ENCODE peak calls at places on chromosomes 3 and 15, in four cellular contexts. W is kidney, Z is endodermal cell, S is A549. C is an unnamed sample.
A peak's percentile ranks its signal among the peaks of the same experiment; 100 is the strongest.

GRCh38 chr15:90960316-90961091 is 5.8 kb downstream of the RCCD1 start:
- DNase-seq in W (no peak), Z (no peak), S (no peak), C (no peak)

GRCh38 chr3:86229086-86229774 is 761.7 kb downstream of the VGLL3 start:
- DNase-seq in W (no peak), Z (no peak), S (no peak), C (no peak)

GRCh38 chr3:15634671-15635661 is 33.4 kb downstream of the BTD start:
- DNase-seq in W (peak; percentile 72), Z (no peak), S (no peak), C (no peak)

GRCh38 chr3:48125026-48125704 is 63.1 kb downstream of the CDC25A start:
- DNase-seq in W (no peak), Z (peak; percentile 80), S (no peak), C (no peak)

GRCh38 chr3:31079691-31080090 is 185.2 kb upstream of the GADL1 start:
- DNase-seq in W (no peak), Z (no peak), S (no peak), C (no peak)

GRCh38 chr3:135995766-135996165 is 30.2 kb downstream of the PPP2R3A start:
- DNase-seq in W (no peak), Z (no peak), S (no peak), C (no peak)

GRCh38 chr15:76058714-76059319 is 968 bp upstream of the TMEM266 start:
- DNase-seq in W (no peak), Z (peak; percentile 79), S (peak; percentile 50), C (no peak)

GRCh38 chr15:88897456-88898194 is 2.3 kb upstream of the HAPLN3 start:
- DNase-seq in W (peak; percentile 94), Z (peak; percentile 77), S (peak; percentile 88), C (no peak)

GRCh38 chr3:132290833-132291232 is 26.4 kb upstream of the ACP3 start:
- DNase-seq in W (no peak), Z (no peak), S (no peak), C (no peak)

GRCh38 chr15:74396445-74397238 is 29.2 kb upstream of the CYP11A1 start:
- DNase-seq in W (no peak), Z (peak; percentile 71), S (peak; percentile 61), C (no peak)

GRCh38 chr3:107236661-107237375 is 140.4 kb upstream of the CCDC54 start:
- DNase-seq in W (no peak), Z (no peak), S (no peak), C (no peak)

GRCh38 chr3:57168151-57168550 is 3.0 kb upstream of the IL17RD start:
- DNase-seq in W (no peak), Z (no peak), S (no peak), C (no peak)

GRCh38 chr3:67460841-67461240 is 193.6 kb downstream of the SUCLG2 start:
- DNase-seq in W (no peak), Z (no peak), S (no peak), C (no peak)

GRCh38 chr15:88635343-88635742 is 3.5 kb upstream of the ISG20 start:
- DNase-seq in W (no peak), Z (no peak), S (no peak), C (no peak)

GRCh38 chr3:133113526-133113925 is 75.3 kb downstream of the TMEM108 start:
- DNase-seq in W (no peak), Z (no peak), S (no peak), C (no peak)

GRCh38 chr3:63972196-63972595 is 51.1 kb downstream of the PSMD6 start:
- DNase-seq in W (no peak), Z (no peak), S (no peak), C (no peak)

GRCh38 chr3:82080792-82081191 is 319.3 kb upstream of the GBE1 start:
- DNase-seq in W (no peak), Z (no peak), S (no peak), C (no peak)

GRCh38 chr15:60052796-60053195 is 48.7 kb downstream of the FOXB1 start:
- DNase-seq in W (no peak), Z (no peak), S (no peak), C (no peak)

GRCh38 chr3:155766206-155766605 is 21.3 kb upstream of the PLCH1 start:
- DNase-seq in W (no peak), Z (no peak), S (no peak), C (no peak)

GRCh38 chr15:38745136-38745535 is 180.5 kb upstream of the RASGRP1 start:
- DNase-seq in W (no peak), Z (no peak), S (no peak), C (no peak)

GRCh38 chr3:50666801-50667200 is 7.9 kb upstream of the DOCK3 start:
- DNase-seq in W (no peak), Z (no peak), S (no peak), C (no peak)

GRCh38 chr15:92421980-92422379 is 28.3 kb downstream of the ST8SIA2 start:
- DNase-seq in W (no peak), Z (no peak), S (no peak), C (no peak)

GRCh38 chr3:176690470-176690869 is 506.8 kb downstream of the TBL1XR1 start:
- DNase-seq in W (no peak), Z (no peak), S (no peak), C (no peak)

GRCh38 chr3:43212914-43213611 is 73.3 kb upstream of the SNRK start:
- DNase-seq in W (no peak), Z (no peak), S (no peak), C (no peak)

GRCh38 chr3:185822957-185823279 is 1.9 kb downstream of the IGF2BP2 start:
- DNase-seq in W (no peak), Z (no peak), S (no peak), C (no peak)

GRCh38 chr3:185822221-185822956 is 2.5 kb downstream of the IGF2BP2 start:
- DNase-seq in W (no peak), Z (no peak), S (no peak), C (no peak)

GRCh38 chr3:185824051-185824466 is 783 bp downstream of the IGF2BP2 start:
- DNase-seq in W (peak; percentile 69), Z (peak; percentile 80), S (no peak), C (no peak)

GRCh38 chr3:185824467-185825378 is at the start of gene IGF2BP2:
- DNase-seq in W (peak; percentile 89), Z (peak; percentile 92), S (peak; percentile 29), C (peak; percentile 93)

DNA sequence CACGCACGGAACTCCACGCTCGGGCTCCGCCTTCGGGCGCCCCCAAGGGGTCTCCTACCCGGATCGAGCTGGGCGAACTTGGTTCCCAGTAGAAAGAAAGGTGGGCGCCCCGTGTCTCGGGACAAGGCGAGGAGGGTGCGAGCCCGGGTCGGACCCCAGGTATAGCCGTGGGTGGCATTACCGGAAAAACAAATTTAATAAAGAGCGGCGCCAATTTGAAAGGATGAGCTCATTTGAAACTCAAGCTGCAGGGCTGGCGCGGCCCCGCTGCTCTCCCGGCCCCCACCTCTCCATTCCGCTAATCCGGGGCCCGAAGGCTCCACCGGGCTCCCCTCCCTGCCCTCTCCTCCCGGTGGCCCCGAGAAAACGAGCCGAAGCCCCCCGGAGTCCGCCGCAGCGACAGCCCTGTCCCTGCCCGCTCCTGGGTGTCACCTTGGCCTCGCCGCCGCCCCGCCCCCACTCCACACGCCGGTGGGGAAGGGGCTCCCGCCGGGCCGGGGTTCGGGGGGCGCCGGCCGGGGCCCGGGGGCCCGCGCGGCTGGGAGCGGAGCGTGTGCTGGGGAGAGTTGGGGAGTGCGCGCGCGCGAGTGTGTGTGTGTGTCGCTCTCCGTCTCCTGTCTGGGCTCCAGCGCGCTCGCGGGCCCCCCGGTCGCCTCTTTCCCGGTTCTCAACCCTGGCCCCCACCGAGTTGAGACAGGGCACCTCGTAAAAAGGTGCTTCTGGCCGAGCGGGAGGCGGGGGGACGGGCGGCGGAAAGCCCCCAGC is 1.4 kb downstream of the IGF2BP2 start:
- DNase-seq in W (peak; percentile 81), Z (peak; percentile 79), S (no peak), C (no peak)
- TF ChIP-seq CTCF in W (no peak), Z (peak; percentile 44), S (no peak), C (peak; percentile 63)

DNA sequence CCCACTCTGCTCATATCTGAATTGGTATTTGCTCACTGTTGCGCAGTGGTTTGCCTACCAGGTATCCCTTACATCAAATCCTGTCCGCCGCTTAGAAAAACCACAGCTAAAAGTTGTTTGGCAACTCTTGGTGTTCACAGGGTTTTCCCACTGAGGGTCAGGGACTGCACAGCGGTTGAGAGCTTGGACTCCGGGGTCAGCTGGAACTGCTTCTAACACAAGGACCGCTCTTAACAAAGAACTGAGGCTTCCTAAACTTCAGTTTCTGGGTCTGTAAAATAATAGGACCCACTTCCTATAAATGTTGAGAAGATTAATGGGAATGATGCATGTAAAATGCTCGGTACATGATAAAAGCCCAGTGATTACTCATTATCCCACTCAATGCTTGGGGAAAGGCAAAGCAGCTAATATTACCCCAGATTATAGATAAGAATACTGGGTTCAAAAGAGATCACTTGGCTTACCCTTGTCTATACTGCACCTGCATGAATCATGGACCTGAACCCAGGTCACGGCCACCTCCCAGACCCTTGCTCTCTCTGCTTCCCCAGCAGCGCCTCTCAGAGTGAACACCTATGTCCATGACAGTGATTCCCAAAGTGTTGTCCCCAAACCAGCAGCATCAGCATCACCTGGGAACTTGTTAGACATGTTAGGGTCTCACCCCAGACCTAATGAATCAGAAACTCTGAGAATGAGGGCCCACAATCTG is 36.1 kb downstream of the LIPC start:
- DNase-seq in W (no peak), Z (no peak), S (no peak), C (no peak)
- TF ChIP-seq CTCF in W (no peak), Z (no peak), S (no peak), C (no peak)

GRCh38 chr3:52197842-52198625 is at the start of gene ALAS1:
- DNase-seq in W (peak; percentile 96), Z (peak; percentile 98), S (peak; percentile 78), C (no peak)
- TF ChIP-seq CTCF in W (no peak), Z (peak; percentile 59), S (no peak), C (no peak)

GRCh38 chr3:112734718-112735350 is 93.9 kb upstream of the CCDC80 start:
- DNase-seq in W (peak; percentile 24), Z (peak; percentile 93), S (peak; percentile 52), C (no peak)
- TF ChIP-seq CTCF in W (peak; percentile 53), Z (peak; percentile 93), S (peak; percentile 87), C (peak; percentile 85)

DNA sequence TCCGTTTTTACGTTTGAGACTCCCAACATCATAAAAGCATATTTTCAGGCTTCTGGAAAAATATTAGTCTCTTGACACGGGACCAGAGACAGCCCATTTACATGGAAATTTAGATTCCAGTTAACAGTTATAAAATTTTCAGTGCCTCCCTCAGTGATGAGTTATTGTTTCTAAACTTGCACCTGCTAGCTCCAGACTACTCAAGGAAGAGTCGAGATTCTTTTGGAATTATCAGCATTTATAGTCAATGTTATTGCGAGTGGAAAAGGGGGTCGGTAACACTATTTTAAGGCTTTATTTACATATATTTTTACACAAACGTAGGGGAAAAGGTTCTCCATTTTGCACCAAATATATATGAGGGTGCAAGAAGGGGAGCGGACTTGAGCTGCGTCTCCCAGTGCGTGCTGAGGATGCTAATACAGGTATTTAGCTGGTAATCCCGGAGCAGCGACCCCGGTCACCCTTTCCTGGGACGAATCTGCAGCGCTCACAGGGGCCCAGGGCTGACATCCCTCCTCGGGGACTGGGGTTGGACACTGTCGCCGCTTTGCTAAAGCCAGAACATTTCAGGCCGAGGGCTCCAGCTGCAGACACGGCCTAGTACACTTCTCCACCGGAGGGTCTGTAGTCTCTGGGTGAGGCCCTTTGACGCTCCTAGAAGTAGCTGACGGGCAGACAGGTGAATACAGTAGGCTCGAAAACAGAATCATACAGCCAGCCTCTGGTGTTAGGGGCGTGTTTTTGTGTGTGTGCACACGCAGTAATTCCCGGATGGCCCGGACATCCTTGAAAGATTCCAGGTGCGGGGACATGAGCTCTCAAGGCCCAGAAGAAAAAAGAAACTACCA is 729 bp upstream of the ZBTB11 start:
- DNase-seq in W (peak; percentile 83), Z (peak; percentile 69), S (no peak), C (no peak)
- TF ChIP-seq CTCF in W (no peak), Z (peak; percentile 13), S (no peak), C (peak; percentile 52)

GRCh38 chr15:69031013-69032001 is 16.8 kb downstream of the NOX5 start:
- DNase-seq in W (peak; percentile 84), Z (peak; percentile 92), S (peak; percentile 82), C (no peak)
- TF ChIP-seq CTCF in W (peak; percentile 34), Z (peak; percentile 81), S (peak; percentile 90), C (peak; percentile 83)

GRCh38 chr3:8996681-8997121 is 33.4 kb upstream of the RAD18 start:
- DNase-seq in W (no peak), Z (peak; percentile 80), S (no peak), C (no peak)
- TF ChIP-seq CTCF in W (no peak), Z (peak; percentile 64), S (no peak), C (peak; percentile 67)